ENCODE peak calls at places on chromosome 1, in six cellular contexts. K is SK-N-SH, W is IMR-90, H is foreskin keratinocyte, T is ovary, M is GM23338. N is an unnamed sample.

GRCh38 chr1:167661527-167662436 is 31.8 kb downstream of the RCSD1 start:
- DNase-seq in M (no peak), H (peak; percentile 88), K (no peak), W (peak; percentile 91), T (no peak), N (peak; percentile 52)

GRCh38 chr1:235639586-235640205 is 9.9 kb downstream of the GNG4 start:
- DNase-seq in M (no peak), K (no peak), T (no peak), W (no peak), H (no peak), N (no peak)

GRCh38 chr1:248752119-248752931 is 3.2 kb downstream of the LYPD8 start:
- DNase-seq in H (peak; percentile 4), M (no peak), W (no peak), K (no peak), T (no peak), N (no peak)

GRCh38 chr1:233790662-233791371 is 113.7 kb upstream of the SLC35F3 start:
- DNase-seq in W (peak; percentile 34), T (peak; percentile 12), K (peak; percentile 69), H (peak; percentile 46), M (peak; percentile 78), N (peak; percentile 27)

GRCh38 chr1:86704972-86705632 is 726 bp downstream of the SH3GLB1 start:
- DNase-seq in W (peak; percentile 50), T (no peak), H (peak; percentile 52), K (peak; percentile 77), M (peak; percentile 64), N (no peak)

GRCh38 chr1:180912801-180913616 is at the start of gene KIAA1614:
- DNase-seq in W (peak; percentile 39), T (peak; percentile 68), M (peak; percentile 68), H (peak; percentile 14), K (peak; percentile 76), N (no peak)

GRCh38 chr1:151986501-151987190 is 7.0 kb downstream of the S100A10 start:
- DNase-seq in T (no peak), W (no peak), K (no peak), M (no peak), H (no peak), N (no peak)

GRCh38 chr1:96596226-96596625 is 125.4 kb upstream of the PTBP2 start:
- DNase-seq in M (peak; percentile 87), H (peak; percentile 36), K (peak; percentile 37), T (no peak), W (peak; percentile 3), N (no peak)

DNA sequence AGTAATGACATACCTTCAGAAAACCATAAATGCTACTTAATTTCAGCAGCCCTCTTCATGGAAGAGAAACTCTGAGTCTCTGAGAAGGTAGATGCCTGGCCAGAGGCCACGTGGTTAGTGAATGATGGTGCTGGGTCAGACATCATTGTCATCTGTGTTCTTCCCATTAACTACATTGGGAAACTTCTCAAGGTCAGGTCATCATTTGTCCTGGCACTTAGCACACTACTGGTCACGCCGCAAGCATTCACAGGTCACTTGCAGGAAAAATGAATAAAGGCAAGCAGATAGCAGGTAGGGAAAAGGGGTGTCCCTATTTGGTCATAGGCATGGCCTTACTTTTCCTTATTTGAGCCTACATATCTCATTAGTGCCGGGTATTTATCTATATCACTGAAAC is 220.1 kb upstream of the PROX1 start:
- DNase-seq in H (no peak), M (no peak), T (no peak), W (no peak), K (no peak), N (no peak)
- H3K27ac ChIP-seq in H (no peak overlapping the region), M (no peak overlapping the region), T (no peak overlapping the region), W (no peak overlapping the region), K (no peak overlapping the region), N (no peak overlapping the region)

GRCh38 chr1:113805256-113805531 is 7.1 kb downstream of the RSBN1 start:
- DNase-seq in W (no peak), K (no peak), H (no peak), T (no peak), M (no peak), N (no peak)
- H3K27ac ChIP-seq in W (peak overlapping the region; percentile 19), K (no peak overlapping the region), H (no peak overlapping the region), T (no peak overlapping the region), M (no peak overlapping the region), N (no peak overlapping the region)

GRCh38 chr1:246365708-246366107 is 141.4 kb downstream of the SMYD3 start:
- DNase-seq in M (no peak), T (no peak), K (no peak), W (no peak), H (no peak), N (no peak)
- H3K27ac ChIP-seq in M (peak overlapping the region; percentile 7), T (no peak overlapping the region), K (no peak overlapping the region), W (no peak overlapping the region), H (no peak overlapping the region), N (no peak overlapping the region)

GRCh38 chr1:203985044-203985443 is 87.9 kb upstream of the SOX13 start:
- DNase-seq in W (no peak), T (no peak), M (peak; percentile 97), K (no peak), H (no peak), N (no peak)

GRCh38 chr1:203986887-203987461 is 85.9 kb upstream of the SOX13 start:
- DNase-seq in T (no peak), H (no peak), W (no peak), K (no peak), M (no peak), N (no peak)

GRCh38 chr1:203990118-203990517 is 82.8 kb upstream of the SOX13 start:
- DNase-seq in W (no peak), M (no peak), T (no peak), H (no peak), K (no peak), N (no peak)

GRCh38 chr1:203985676-203986075 is 87.2 kb upstream of the SOX13 start:
- DNase-seq in M (no peak), K (no peak), H (no peak), W (no peak), T (no peak), N (no peak)
- H3K27ac ChIP-seq in M (peak overlapping the region; percentile 76), K (no peak overlapping the region), H (no peak overlapping the region), W (no peak overlapping the region), T (no peak overlapping the region), N (no peak overlapping the region)

N was measured in epithelial cell of prostate.